ENCODE peak calls at places on chromosome X, in four cellular contexts. M is hepatocyte, T is GM23248, Y is SK-N-SH. C is an unnamed sample.

GRCh38 chrX:53714580-53715335 is 28.2 kb upstream of the HUWE1 start:
- DNase-seq in T (peak; percentile 40), M (no peak), Y (no peak), C (peak; percentile 84)

GRCh38 chrX:154719132-154719675 is 31.7 kb downstream of the GAB3 start:
- DNase-seq in M (no peak), T (peak; percentile 72), Y (no peak), C (peak; percentile 55)

GRCh38 chrX:69138512-69138911 is 26.7 kb downstream of the PJA1 start:
- DNase-seq in M (no peak), Y (no peak), T (peak; percentile 41), C (no peak)

GRCh38 chrX:40170830-40171512 is 73.2 kb upstream of the BCOR start:
- DNase-seq in Y (no peak), M (peak; percentile 42), T (peak; percentile 29), C (no peak)

GRCh38 chrX:49844622-49845021 is 15.5 kb downstream of the PAGE4 start:
- DNase-seq in Y (no peak), M (no peak), T (no peak), C (no peak)

GRCh38 chrX:70960728-70961127 is 29.8 kb upstream of the SLC7A3 start:
- DNase-seq in Y (no peak), T (peak; percentile 8), M (no peak), C (no peak)

GRCh38 chrX:46739736-46740135 is 19.2 kb downstream of the SLC9A7 start:
- DNase-seq in Y (no peak), T (no peak), M (no peak), C (no peak)

GRCh38 chrX:40402771-40403533 is 177.8 kb upstream of the ATP6AP2 start:
- DNase-seq in T (peak; percentile 74), Y (no peak), M (peak; percentile 68), C (no peak)

GRCh38 chrX:104335765-104336164 is 81.0 kb upstream of the ESX1 start:
- DNase-seq in T (peak; percentile 87), M (no peak), Y (no peak), C (peak; percentile 92)

GRCh38 chrX:30504309-30504708 is 73.3 kb downstream of the TASL start:
- DNase-seq in Y (peak; percentile 8), M (peak; percentile 44), T (peak; percentile 38), C (no peak)

GRCh38 chrX:9339603-9340569 is 125.0 kb upstream of the TBL1X start:
- DNase-seq in Y (no peak), M (no peak), T (peak; percentile 19), C (no peak)

GRCh38 chrX:70470850-70471289 is 26.2 kb downstream of the DLG3 start:
- DNase-seq in Y (no peak), T (no peak), M (no peak), C (peak; percentile 73)

GRCh38 chrX:84064164-84064563 is 123.8 kb downstream of the RPS6KA6 start:
- DNase-seq in T (peak; percentile 30), Y (no peak), M (no peak), C (no peak)

GRCh38 chrX:114964374-114964773 is 53.0 kb downstream of the IL13RA2 start:
- DNase-seq in M (no peak), T (no peak), Y (no peak), C (no peak)

GRCh38 chrX:50579955-50580354 is 109.3 kb upstream of the DGKK start:
- DNase-seq in Y (peak; percentile 40), T (peak; percentile 53), M (peak; percentile 68), C (peak; percentile 7)

GRCh38 chrX:30027636-30028035 is 187.7 kb upstream of the MAGEB2 start:
- DNase-seq in M (no peak), T (no peak), Y (no peak), C (no peak)

GRCh38 chrX:153925739-153926593 is at the start of gene ARHGAP4:
- DNase-seq in T (no peak), M (no peak), Y (no peak), C (no peak)

GRCh38 chrX:150212672-150213480 is 150.2 kb upstream of the MAMLD1 start:
- DNase-seq in Y (no peak), M (peak; percentile 18), T (peak; percentile 38), C (no peak)

GRCh38 chrX:31320740-31321139 is 248.9 kb upstream of the FTHL17 start:
- DNase-seq in Y (no peak), M (no peak), T (no peak), C (no peak)

GRCh38 chrX:9197231-9197630 is 163.3 kb upstream of the FAM9B start:
- DNase-seq in T (peak; percentile 45), M (no peak), Y (no peak), C (no peak)

GRCh38 chrX:153755136-153755535 is 8.9 kb upstream of the PLXNB3 start:
- DNase-seq in Y (no peak), T (no peak), M (no peak), C (no peak)

GRCh38 chrX:11214346-11215190 is 78.6 kb upstream of the AMELX start:
- DNase-seq in T (no peak), Y (peak; percentile 11), M (no peak), C (no peak)

GRCh38 chrX:85084770-85085393 is 81.2 kb downstream of the APOOL start:
- DNase-seq in T (peak; percentile 34), Y (peak; percentile 50), M (peak; percentile 48), C (no peak)

GRCh38 chrX:23937100-23937499 is 29.3 kb downstream of the CXorf58 start:
- DNase-seq in M (no peak), Y (no peak), T (peak; percentile 10), C (no peak)

GRCh38 chrX:45070116-45071007 is 130.3 kb downstream of the DIPK2B start:
- DNase-seq in T (peak; percentile 52), M (peak; percentile 34), Y (peak; percentile 36), C (no peak)

GRCh38 chrX:10939384-10939783 is 171.7 kb upstream of the HCCS start:
- DNase-seq in T (no peak), Y (no peak), M (peak; percentile 31), C (no peak)

GRCh38 chrX:440636-441035 is 53.9 kb upstream of the PPP2R3B start:
- DNase-seq in T (no peak), Y (no peak), M (no peak), C (no peak)

GRCh38 chrX:275967-276587 is 5.1 kb upstream of the PLCXD1 start:
- DNase-seq in M (peak; percentile 82), Y (peak; percentile 86), T (peak; percentile 70), C (peak; percentile 55)

GRCh38 chrX:48474127-48474526 is 1.9 kb upstream of the FTSJ1 start:
- DNase-seq in Y (peak; percentile 42), M (no peak), T (peak; percentile 52), C (no peak)

GRCh38 chrX:138917781-138918180 is 206.3 kb upstream of the FGF13 start:
- DNase-seq in Y (no peak), M (no peak), T (peak; percentile 68), C (no peak)

GRCh38 chrX:103240155-103240554 is 14.8 kb downstream of the TCEAL8 start:
- DNase-seq in Y (no peak), M (no peak), T (no peak), C (no peak)

GRCh38 chrX:14073561-14073960 is 43.9 kb upstream of the GEMIN8 start:
- DNase-seq in T (peak; percentile 28), Y (no peak), M (no peak), C (no peak)

DNA sequence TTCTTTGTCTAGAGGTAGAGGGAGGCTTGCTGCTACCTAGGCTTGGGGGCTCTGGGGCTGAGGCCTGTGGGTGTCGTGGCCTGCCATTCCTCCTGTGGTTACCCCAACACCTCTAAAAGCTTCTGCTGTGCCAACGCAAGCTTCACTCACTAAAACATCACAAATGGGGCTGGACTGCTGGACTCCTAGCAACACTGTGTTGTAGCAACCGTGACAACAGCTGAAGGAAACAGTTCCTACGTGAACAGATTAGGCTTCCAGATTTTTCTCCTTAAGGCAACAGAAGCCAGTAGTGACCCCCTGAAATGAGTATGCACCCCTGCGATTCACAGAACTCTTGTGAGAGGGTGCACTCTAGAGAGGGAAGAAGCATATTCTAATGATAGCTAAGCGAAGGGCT is 138.3 kb upstream of the TEX13D start:
- DNase-seq in Y (no peak), T (no peak), M (no peak), C (no peak)
- H2AFZ ChIP-seq in Y (no peak overlapping the region), T (no peak overlapping the region), M (no peak overlapping the region), C (no peak overlapping the region)

DNA sequence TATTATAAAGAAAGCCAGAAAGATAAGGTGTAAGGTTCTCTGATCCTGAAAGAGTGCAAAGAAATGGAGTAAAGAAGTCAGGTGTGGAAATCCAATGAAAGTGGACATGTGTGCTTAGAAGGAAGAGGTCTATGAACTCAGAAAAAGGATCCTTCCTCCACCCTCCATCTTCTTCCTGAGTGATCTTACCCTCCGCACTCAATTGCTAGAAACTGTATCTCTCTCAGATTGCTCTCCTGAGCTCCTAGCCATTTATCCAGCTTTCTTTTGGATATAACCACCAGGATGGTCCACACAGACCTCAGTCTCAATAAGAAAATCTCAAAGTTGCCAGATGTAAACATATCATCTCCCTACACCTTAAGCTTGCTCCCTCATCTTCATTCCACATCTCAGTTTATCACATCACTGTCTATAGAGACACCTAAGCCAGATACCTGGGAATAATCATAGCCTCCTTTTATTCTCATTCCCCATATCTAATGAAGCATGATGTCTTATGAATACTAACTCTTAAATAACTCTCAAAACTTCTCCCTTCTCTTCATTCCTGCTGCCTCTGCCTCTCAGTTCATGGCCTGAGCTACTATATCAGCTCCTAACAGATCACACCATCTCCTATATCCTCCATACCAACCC is 573 bp downstream of the SERPINA7 start:
- DNase-seq in T (no peak), M (no peak), Y (no peak), C (no peak)
- H2AFZ ChIP-seq in T (no peak overlapping the region), M (no peak overlapping the region), Y (no peak overlapping the region), C (no peak overlapping the region)

GRCh38 chrX:123964155-123964554 is 2.6 kb downstream of the STAG2 start:
- DNase-seq in T (peak; percentile 61), Y (no peak), M (no peak), C (no peak)

GRCh38 chrX:123962006-123962485 is 540 bp downstream of the STAG2 start:
- DNase-seq in Y (no peak), T (peak; percentile 52), M (no peak), C (no peak)

GRCh38 chrX:123961268-123962005 is at the start of gene STAG2:
- DNase-seq in M (peak; percentile 90), Y (peak; percentile 66), T (peak; percentile 84), C (peak; percentile 69)

GRCh38 chrX:123960956-123961267 is 594 bp upstream of the STAG2 start:
- DNase-seq in Y (no peak), M (no peak), T (no peak), C (no peak)

DNA sequence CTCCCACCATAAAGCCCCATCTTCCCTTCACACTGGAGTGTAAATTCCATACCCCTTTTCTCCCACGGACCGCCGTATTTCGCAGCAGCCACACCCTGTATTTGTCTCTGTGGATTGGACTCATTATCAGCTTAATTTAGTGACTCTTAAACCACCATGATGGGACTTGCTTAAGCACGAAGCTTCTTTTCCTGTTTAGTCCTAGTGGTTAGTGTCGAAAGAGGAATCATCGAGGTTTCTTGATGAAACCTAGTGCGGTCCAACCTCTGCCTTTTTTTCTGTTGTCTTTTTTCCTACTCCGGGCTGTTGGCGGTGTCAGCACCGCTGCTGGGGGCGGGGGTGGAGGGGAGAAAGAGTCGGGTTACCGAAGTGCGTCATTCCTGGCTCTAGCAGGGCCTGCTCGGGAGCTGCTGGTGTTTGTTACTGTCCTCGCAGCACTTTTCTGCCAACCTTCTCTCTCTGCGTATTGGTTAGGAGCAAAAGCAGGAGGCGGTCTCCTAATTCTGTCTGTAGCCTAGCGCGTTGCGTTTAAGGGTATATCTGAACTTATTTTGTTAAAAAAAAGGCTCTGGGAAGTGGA is 1.4 kb downstream of the STAG2 start:
- DNase-seq in Y (peak; percentile 68), T (peak; percentile 95), M (peak; percentile 92), C (peak; percentile 92)
- H2AFZ ChIP-seq in Y (no peak overlapping the region), T (no peak overlapping the region), M (no peak overlapping the region), C (peak overlapping the region; percentile 37)

DNA sequence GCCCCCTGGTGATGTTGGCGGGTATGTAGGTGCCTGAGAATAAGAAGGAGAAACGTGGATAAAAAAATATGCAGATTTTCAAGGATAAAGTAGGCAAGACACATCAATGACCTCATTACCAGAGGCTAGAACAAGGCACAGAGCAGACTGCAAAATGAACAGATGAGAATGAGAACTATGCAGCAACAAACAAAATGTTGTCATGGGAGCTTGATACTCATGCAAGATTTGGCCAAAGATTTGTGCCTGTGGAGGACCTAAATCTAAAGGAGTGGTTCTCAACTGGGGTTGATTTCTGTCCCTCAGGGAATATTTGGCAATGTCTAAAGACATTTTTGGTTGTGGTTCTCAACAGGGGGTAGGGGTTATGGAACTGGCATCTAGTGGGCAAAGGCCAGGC is 177.3 kb downstream of the FRMPD4 start:
- DNase-seq in M (no peak), Y (no peak), T (no peak), C (no peak)
- H2AFZ ChIP-seq in M (no peak overlapping the region), Y (no peak overlapping the region), T (no peak overlapping the region), C (no peak overlapping the region)